ENCODE peak calls at places on chromosome X, in nine cellular contexts. One of them, this sample, is unnamed.

GRCh38 chrX:70088281-70088680 is 26.0 kb downstream of the OTUD6A start:
- DNase-seq in CD4-positive, alpha-beta T cell: no peak
- DNase-seq in glutamatergic neuron: no peak
- DNase-seq in nephron progenitor cell: no peak
- DNase-seq in choroid plexus epithelial cell: no peak
- DNase-seq in suprapubic skin: no peak
- DNase-seq in osteocyte: peak
- DNase-seq in GM20000: no peak
- DNase-seq in MCF 10A: no peak
- DNase-seq in this sample: no peak

GRCh38 chrX:65127804-65128203 is 151.6 kb upstream of the ZC4H2 start:
- DNase-seq in CD4-positive, alpha-beta T cell: no peak
- DNase-seq in glutamatergic neuron: no peak
- DNase-seq in nephron progenitor cell: no peak
- DNase-seq in choroid plexus epithelial cell: no peak
- DNase-seq in suprapubic skin: no peak
- DNase-seq in osteocyte: no peak
- DNase-seq in GM20000: no peak
- DNase-seq in MCF 10A: no peak
- DNase-seq in this sample: no peak

GRCh38 chrX:110315541-110315940 is 2.3 kb downstream of the AMMECR1 start:
- DNase-seq in CD4-positive, alpha-beta T cell: no peak
- DNase-seq in glutamatergic neuron: no peak
- DNase-seq in nephron progenitor cell: no peak
- DNase-seq in choroid plexus epithelial cell: no peak
- DNase-seq in suprapubic skin: no peak
- DNase-seq in osteocyte: no peak
- DNase-seq in GM20000: peak
- DNase-seq in MCF 10A: no peak
- DNase-seq in this sample: peak

GRCh38 chrX:1226249-1226648 is 13.8 kb upstream of the CRLF2 start:
- DNase-seq in CD4-positive, alpha-beta T cell: no peak
- DNase-seq in glutamatergic neuron: no peak
- DNase-seq in nephron progenitor cell: no peak
- DNase-seq in choroid plexus epithelial cell: no peak
- DNase-seq in suprapubic skin: no peak
- DNase-seq in osteocyte: no peak
- DNase-seq in GM20000: no peak
- DNase-seq in MCF 10A: no peak
- DNase-seq in this sample: no peak

GRCh38 chrX:117972681-117973080 is 143.9 kb downstream of the KLHL13 start:
- DNase-seq in CD4-positive, alpha-beta T cell: no peak
- DNase-seq in glutamatergic neuron: no peak
- DNase-seq in nephron progenitor cell: no peak
- DNase-seq in choroid plexus epithelial cell: no peak
- DNase-seq in suprapubic skin: no peak
- DNase-seq in osteocyte: no peak
- DNase-seq in GM20000: no peak
- DNase-seq in MCF 10A: no peak
- DNase-seq in this sample: no peak

GRCh38 chrX:153303276-153304262 is 18.0 kb downstream of the PNMA6F start:
- DNase-seq in CD4-positive, alpha-beta T cell: no peak
- DNase-seq in glutamatergic neuron: no peak
- DNase-seq in nephron progenitor cell: no peak
- DNase-seq in choroid plexus epithelial cell: no peak
- DNase-seq in suprapubic skin: no peak
- DNase-seq in osteocyte: peak
- DNase-seq in GM20000: no peak
- DNase-seq in MCF 10A: no peak
- DNase-seq in this sample: no peak

GRCh38 chrX:53223068-53223693 is 1.8 kb downstream of the KDM5C start:
- DNase-seq in CD4-positive, alpha-beta T cell: no peak
- DNase-seq in glutamatergic neuron: no peak
- DNase-seq in nephron progenitor cell: no peak
- DNase-seq in choroid plexus epithelial cell: no peak
- DNase-seq in suprapubic skin: no peak
- DNase-seq in osteocyte: no peak
- DNase-seq in GM20000: no peak
- DNase-seq in MCF 10A: peak
- DNase-seq in this sample: peak

GRCh38 chrX:23782455-23782854 is 518 bp upstream of the SAT1 start:
- DNase-seq in CD4-positive, alpha-beta T cell: no peak
- DNase-seq in glutamatergic neuron: no peak
- DNase-seq in nephron progenitor cell: no peak
- DNase-seq in choroid plexus epithelial cell: peak
- DNase-seq in suprapubic skin: no peak
- DNase-seq in osteocyte: no peak
- DNase-seq in GM20000: no peak
- DNase-seq in MCF 10A: no peak
- DNase-seq in this sample: no peak

GRCh38 chrX:129717902-129718301 is 20.9 kb upstream of the XPNPEP2 start:
- DNase-seq in CD4-positive, alpha-beta T cell: no peak
- DNase-seq in glutamatergic neuron: no peak
- DNase-seq in nephron progenitor cell: no peak
- DNase-seq in choroid plexus epithelial cell: peak
- DNase-seq in suprapubic skin: no peak
- DNase-seq in osteocyte: no peak
- DNase-seq in GM20000: no peak
- DNase-seq in MCF 10A: peak
- DNase-seq in this sample: peak

GRCh38 chrX:104659037-104659744 is 93.2 kb downstream of the IL1RAPL2 start:
- DNase-seq in CD4-positive, alpha-beta T cell: no peak
- DNase-seq in glutamatergic neuron: no peak
- DNase-seq in nephron progenitor cell: no peak
- DNase-seq in choroid plexus epithelial cell: peak
- DNase-seq in suprapubic skin: no peak
- DNase-seq in osteocyte: no peak
- DNase-seq in GM20000: no peak
- DNase-seq in MCF 10A: peak
- DNase-seq in this sample: no peak

GRCh38 chrX:16436348-16437188 is 213.4 kb upstream of the S100G start:
- DNase-seq in CD4-positive, alpha-beta T cell: peak
- DNase-seq in glutamatergic neuron: peak
- DNase-seq in nephron progenitor cell: peak
- DNase-seq in choroid plexus epithelial cell: peak
- DNase-seq in suprapubic skin: peak
- DNase-seq in osteocyte: peak
- DNase-seq in GM20000: peak
- DNase-seq in MCF 10A: peak
- DNase-seq in this sample: peak
- TF ChIP-seq CTCF in CD4-positive, alpha-beta T cell: peak
- TF ChIP-seq CTCF in glutamatergic neuron: peak
- TF ChIP-seq CTCF in nephron progenitor cell: peak
- TF ChIP-seq CTCF in choroid plexus epithelial cell: peak
- TF ChIP-seq CTCF in suprapubic skin: peak
- TF ChIP-seq CTCF in osteocyte: peak
- TF ChIP-seq CTCF in GM20000: peak
- TF ChIP-seq CTCF in MCF 10A: peak
- TF ChIP-seq CTCF in this sample: peak

GRCh38 chrX:150361070-150361776 is 1.9 kb upstream of the MAMLD1 start:
- DNase-seq in CD4-positive, alpha-beta T cell: no peak
- DNase-seq in glutamatergic neuron: peak
- DNase-seq in nephron progenitor cell: peak
- DNase-seq in choroid plexus epithelial cell: peak
- DNase-seq in suprapubic skin: no peak
- DNase-seq in osteocyte: peak
- DNase-seq in GM20000: no peak
- DNase-seq in MCF 10A: peak
- DNase-seq in this sample: no peak
- TF ChIP-seq CTCF in CD4-positive, alpha-beta T cell: no peak
- TF ChIP-seq CTCF in glutamatergic neuron: no peak
- TF ChIP-seq CTCF in nephron progenitor cell: no peak
- TF ChIP-seq CTCF in choroid plexus epithelial cell: peak
- TF ChIP-seq CTCF in suprapubic skin: no peak
- TF ChIP-seq CTCF in osteocyte: no peak
- TF ChIP-seq CTCF in GM20000: no peak
- TF ChIP-seq CTCF in MCF 10A: no peak
- TF ChIP-seq CTCF in this sample: no peak

GRCh38 chrX:4263005-4263404 is 549.6 kb upstream of the PRKX start:
- DNase-seq in CD4-positive, alpha-beta T cell: no peak
- DNase-seq in glutamatergic neuron: no peak
- DNase-seq in nephron progenitor cell: no peak
- DNase-seq in choroid plexus epithelial cell: no peak
- DNase-seq in suprapubic skin: no peak
- DNase-seq in osteocyte: no peak
- DNase-seq in GM20000: no peak
- DNase-seq in MCF 10A: no peak
- DNase-seq in this sample: no peak
- TF ChIP-seq CTCF in CD4-positive, alpha-beta T cell: no peak
- TF ChIP-seq CTCF in glutamatergic neuron: peak
- TF ChIP-seq CTCF in nephron progenitor cell: peak
- TF ChIP-seq CTCF in choroid plexus epithelial cell: no peak
- TF ChIP-seq CTCF in suprapubic skin: no peak
- TF ChIP-seq CTCF in osteocyte: peak
- TF ChIP-seq CTCF in GM20000: no peak
- TF ChIP-seq CTCF in MCF 10A: peak
- TF ChIP-seq CTCF in this sample: no peak

GRCh38 chrX:2461711-2462016 is 39.1 kb downstream of the DHRSX start:
- DNase-seq in CD4-positive, alpha-beta T cell: no peak
- DNase-seq in glutamatergic neuron: no peak
- DNase-seq in nephron progenitor cell: no peak
- DNase-seq in choroid plexus epithelial cell: no peak
- DNase-seq in suprapubic skin: no peak
- DNase-seq in osteocyte: no peak
- DNase-seq in GM20000: no peak
- DNase-seq in MCF 10A: no peak
- DNase-seq in this sample: no peak
- TF ChIP-seq CTCF in CD4-positive, alpha-beta T cell: no peak
- TF ChIP-seq CTCF in glutamatergic neuron: no peak
- TF ChIP-seq CTCF in nephron progenitor cell: no peak
- TF ChIP-seq CTCF in choroid plexus epithelial cell: no peak
- TF ChIP-seq CTCF in suprapubic skin: no peak
- TF ChIP-seq CTCF in osteocyte: no peak
- TF ChIP-seq CTCF in GM20000: no peak
- TF ChIP-seq CTCF in MCF 10A: no peak
- TF ChIP-seq CTCF in this sample: no peak

GRCh38 chrX:101407748-101408529 is at the start of the genes GLA and HNRNPH2:
- DNase-seq in CD4-positive, alpha-beta T cell: peak
- DNase-seq in glutamatergic neuron: peak
- DNase-seq in nephron progenitor cell: peak
- DNase-seq in choroid plexus epithelial cell: peak
- DNase-seq in suprapubic skin: peak
- DNase-seq in osteocyte: peak
- DNase-seq in GM20000: peak
- DNase-seq in MCF 10A: peak
- DNase-seq in this sample: peak
- TF ChIP-seq CTCF in CD4-positive, alpha-beta T cell: no peak
- TF ChIP-seq CTCF in glutamatergic neuron: no peak
- TF ChIP-seq CTCF in nephron progenitor cell: no peak
- TF ChIP-seq CTCF in choroid plexus epithelial cell: peak
- TF ChIP-seq CTCF in suprapubic skin: no peak
- TF ChIP-seq CTCF in osteocyte: no peak
- TF ChIP-seq CTCF in GM20000: no peak
- TF ChIP-seq CTCF in MCF 10A: no peak
- TF ChIP-seq CTCF in this sample: no peak

GRCh38 chrX:125132274-125132673 is 187.4 kb upstream of the TEX13C start:
- DNase-seq in CD4-positive, alpha-beta T cell: no peak
- DNase-seq in glutamatergic neuron: no peak
- DNase-seq in nephron progenitor cell: no peak
- DNase-seq in choroid plexus epithelial cell: no peak
- DNase-seq in suprapubic skin: no peak
- DNase-seq in osteocyte: no peak
- DNase-seq in GM20000: no peak
- DNase-seq in MCF 10A: peak
- DNase-seq in this sample: no peak
- TF ChIP-seq CTCF in CD4-positive, alpha-beta T cell: no peak
- TF ChIP-seq CTCF in glutamatergic neuron: peak
- TF ChIP-seq CTCF in nephron progenitor cell: peak
- TF ChIP-seq CTCF in choroid plexus epithelial cell: no peak
- TF ChIP-seq CTCF in suprapubic skin: no peak
- TF ChIP-seq CTCF in osteocyte: peak
- TF ChIP-seq CTCF in GM20000: no peak
- TF ChIP-seq CTCF in MCF 10A: peak
- TF ChIP-seq CTCF in this sample: no peak

GRCh38 chrX:102516314-102516936 is at the start of gene TMSB15A:
- DNase-seq in CD4-positive, alpha-beta T cell: peak
- DNase-seq in glutamatergic neuron: peak
- DNase-seq in nephron progenitor cell: peak
- DNase-seq in choroid plexus epithelial cell: peak
- DNase-seq in suprapubic skin: peak
- DNase-seq in osteocyte: no peak
- DNase-seq in GM20000: peak
- DNase-seq in MCF 10A: peak
- DNase-seq in this sample: peak

GRCh38 chrX:102514536-102514935 is 2.0 kb downstream of the TMSB15A start:
- DNase-seq in CD4-positive, alpha-beta T cell: no peak
- DNase-seq in glutamatergic neuron: no peak
- DNase-seq in nephron progenitor cell: no peak
- DNase-seq in choroid plexus epithelial cell: no peak
- DNase-seq in suprapubic skin: no peak
- DNase-seq in osteocyte: no peak
- DNase-seq in GM20000: no peak
- DNase-seq in MCF 10A: no peak
- DNase-seq in this sample: no peak

GRCh38 chrX:102517331-102517730 is 792 bp upstream of the TMSB15A start:
- DNase-seq in CD4-positive, alpha-beta T cell: no peak
- DNase-seq in glutamatergic neuron: no peak
- DNase-seq in nephron progenitor cell: no peak
- DNase-seq in choroid plexus epithelial cell: peak
- DNase-seq in suprapubic skin: no peak
- DNase-seq in osteocyte: no peak
- DNase-seq in GM20000: no peak
- DNase-seq in MCF 10A: peak
- DNase-seq in this sample: peak
- TF ChIP-seq CTCF in CD4-positive, alpha-beta T cell: no peak
- TF ChIP-seq CTCF in glutamatergic neuron: no peak
- TF ChIP-seq CTCF in nephron progenitor cell: no peak
- TF ChIP-seq CTCF in choroid plexus epithelial cell: peak
- TF ChIP-seq CTCF in suprapubic skin: no peak
- TF ChIP-seq CTCF in osteocyte: peak
- TF ChIP-seq CTCF in GM20000: no peak
- TF ChIP-seq CTCF in MCF 10A: no peak
- TF ChIP-seq CTCF in this sample: no peak

DNA sequence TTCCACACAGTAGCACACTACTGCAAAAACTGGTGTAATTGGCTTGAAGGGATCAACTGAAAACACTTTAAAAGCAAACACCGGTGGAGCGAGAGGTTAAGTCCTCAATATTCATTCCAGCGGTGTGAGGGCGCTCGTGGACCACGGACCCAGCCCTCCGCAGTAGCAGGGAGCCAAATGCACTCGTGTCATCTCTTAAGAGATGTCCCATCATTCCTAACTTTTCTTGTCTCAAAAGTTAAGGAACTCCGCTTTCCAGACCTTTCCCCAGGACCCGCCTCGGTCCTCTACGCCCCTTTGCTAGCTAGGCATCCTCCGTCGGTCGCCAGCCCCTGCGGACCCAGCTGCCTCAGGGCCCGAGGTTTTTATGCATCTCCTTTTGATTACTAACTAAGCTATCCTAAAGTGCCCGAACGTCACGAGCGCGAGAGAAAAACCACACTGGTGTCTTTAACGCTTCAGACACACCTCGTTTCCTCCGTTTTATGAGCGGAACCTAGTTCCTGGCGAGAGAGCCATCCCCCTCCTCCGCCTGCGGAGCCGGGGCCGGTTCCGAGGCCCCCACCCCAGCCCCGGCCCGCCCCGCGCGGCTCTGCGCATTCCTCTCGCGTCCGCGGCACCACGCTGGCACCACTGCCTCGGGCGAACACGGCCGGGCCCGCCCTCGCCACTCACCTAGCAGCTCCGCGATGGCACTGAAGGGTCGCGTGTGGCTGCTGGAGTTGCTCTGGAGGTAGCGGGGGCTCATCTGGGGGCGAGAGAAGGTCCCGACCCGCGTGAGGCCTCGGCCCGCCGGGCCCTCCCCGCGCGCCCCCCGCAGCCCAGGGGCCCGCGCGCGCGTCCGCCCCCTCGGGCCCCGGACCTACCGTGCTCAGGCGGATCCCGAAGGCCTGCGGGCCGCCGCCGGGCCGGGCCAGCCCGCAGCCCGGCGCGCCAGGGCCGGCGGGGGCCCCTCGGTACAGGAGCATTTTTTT is 723 bp downstream of the MORC4 start:
- DNase-seq in CD4-positive, alpha-beta T cell: peak
- DNase-seq in glutamatergic neuron: peak
- DNase-seq in nephron progenitor cell: peak
- DNase-seq in choroid plexus epithelial cell: peak
- DNase-seq in suprapubic skin: peak
- DNase-seq in osteocyte: no peak
- DNase-seq in GM20000: peak
- DNase-seq in MCF 10A: peak
- DNase-seq in this sample: peak
- TF ChIP-seq CTCF in CD4-positive, alpha-beta T cell: peak
- TF ChIP-seq CTCF in glutamatergic neuron: no peak
- TF ChIP-seq CTCF in nephron progenitor cell: peak
- TF ChIP-seq CTCF in choroid plexus epithelial cell: peak
- TF ChIP-seq CTCF in suprapubic skin: peak
- TF ChIP-seq CTCF in osteocyte: peak
- TF ChIP-seq CTCF in GM20000: no peak
- TF ChIP-seq CTCF in MCF 10A: peak
- TF ChIP-seq CTCF in this sample: peak